ENCODE peak calls at places on chromosomes 16 and 17, in four cellular contexts. A, C, W and G are unnamed samples.

GRCh38 chr17:67865438-67865837 is 40.1 kb downstream of the BPTF start:
- ATAC-seq in C (no peak), W (no peak), A (no peak), G (no peak)

GRCh38 chr16:29925173-29925804 is 737 bp downstream of the KCTD13 start:
- ATAC-seq in C (no peak), W (peak; percentile 10), A (peak; percentile 7), G (no peak)

GRCh38 chr17:70646673-70647072 is 477.3 kb downstream of the KCNJ2 start:
- ATAC-seq in A (no peak), C (no peak), W (no peak), G (no peak)

GRCh38 chr17:57739402-57740224 is 5.5 kb downstream of the CCDC182 start:
- ATAC-seq in W (no peak), A (peak; percentile 77), C (no peak), G (no peak)

GRCh38 chr16:1282275-1282995 is 26.6 kb downstream of the TPSD1 start:
- ATAC-seq in A (no peak), W (no peak), C (no peak), G (no peak)

GRCh38 chr16:27579086-27579980 is 29.4 kb downstream of the KATNIP start:
- ATAC-seq in C (no peak), W (no peak), A (no peak), G (peak; percentile 4)

GRCh38 chr17:69064476-69064875 is 3.7 kb upstream of the ABCA9 start:
- ATAC-seq in W (no peak), A (no peak), C (no peak), G (no peak)

GRCh38 chr16:89791278-89791995 is 25.0 kb downstream of the FANCA start:
- ATAC-seq in A (no peak), W (no peak), C (no peak), G (no peak)

GRCh38 chr17:63740464-63741181 is 976 bp downstream of the STRADA start:
- ATAC-seq in W (peak; percentile 5), C (no peak), A (peak; percentile 30), G (no peak)

GRCh38 chr17:39848600-39848999 is 15.5 kb downstream of the IKZF3 start:
- ATAC-seq in C (no peak), W (no peak), A (peak; percentile 29), G (no peak)

GRCh38 chr16:2603165-2604015 is 65.6 kb downstream of the PDPK1 start:
- ATAC-seq in C (peak; percentile 76), W (peak; percentile 94), A (peak; percentile 94), G (peak; percentile 97)

GRCh38 chr17:56636276-56636675 is 42.8 kb downstream of the NOG start:
- ATAC-seq in A (no peak), C (no peak), W (no peak), G (no peak)

GRCh38 chr17:28185658-28186057 is 133.3 kb upstream of the TMEM97 start:
- ATAC-seq in W (no peak), C (no peak), A (no peak), G (no peak)

GRCh38 chr16:50584033-50584722 is 36.0 kb downstream of the NKD1 start:
- ATAC-seq in W (no peak), A (no peak), C (peak; percentile 21), G (no peak)

GRCh38 chr17:64384253-64385186 is 6.1 kb downstream of the PECAM1 start:
- ATAC-seq in C (peak; percentile 87), W (no peak), A (no peak), G (no peak)

GRCh38 chr16:23757937-23758619 is 3.3 kb downstream of the CHP2 start:
- ATAC-seq in W (no peak), C (no peak), A (no peak), G (no peak)

GRCh38 chr16:84049403-84050060 is 6.9 kb upstream of the SLC38A8 start:
- ATAC-seq in A (no peak), W (no peak), C (no peak), G (peak; percentile 31)

GRCh38 chr16:46658925-46659324 is 30.1 kb downstream of the VPS35 start:
- ATAC-seq in W (no peak), A (peak; percentile 76), C (peak; percentile 50), G (peak; percentile 46)

GRCh38 chr17:29959658-29960337 is 18.4 kb downstream of the EFCAB5 start:
- ATAC-seq in W (no peak), A (no peak), C (no peak), G (no peak)

GRCh38 chr17:36937961-36938565 is 788 bp downstream of the LHX1 start:
- ATAC-seq in W (no peak), A (peak; percentile 17), C (no peak), G (no peak)

GRCh38 chr16:79509221-79509631 is 91.3 kb downstream of the MAF start:
- ATAC-seq in W (no peak), A (peak; percentile 43), C (no peak), G (peak; percentile 59)

GRCh38 chr16:47096297-47096696 is 47.4 kb downstream of the NETO2 start:
- ATAC-seq in W (no peak), C (no peak), A (no peak), G (no peak)

GRCh38 chr16:715448-716249 is 731 bp downstream of the METRN start:
- ATAC-seq in W (peak; percentile 23), A (peak; percentile 21), C (peak; percentile 12), G (no peak)

GRCh38 chr17:38554430-38555350 is 51.1 kb downstream of the SRCIN1 start:
- ATAC-seq in C (no peak), W (no peak), A (no peak), G (no peak)